ENCODE peak calls at places on chromosome 20, in ten cellular contexts. U is brain microvascular endothelial cell; I is CD4-positive, CD25-positive, alpha-beta regulatory T cell; X is thoracic aorta; G is foreskin fibroblast; C is BJ; J is CD4-positive, alpha-beta memory T cell; V is right cardiac atrium; N is HFF-Myc; O is fibroblast of lung. P is an unnamed sample.

GRCh38 chr20:14761903-14762302 is 424.5 kb upstream of the FLRT3 start:
- DNase-seq in U (no peak), I (no peak), X (no peak), G (no peak), C (no peak), J (no peak), V (no peak), N (no peak), O (no peak), P (no peak)

GRCh38 chr20:1324598-1325172 is 4.3 kb downstream of the SDCBP2 start:
- DNase-seq in U (peak; percentile 70), I (peak; percentile 30), X (peak; percentile 50), G (peak; percentile 77), C (no peak), J (no peak), V (no peak), N (no peak), O (peak; percentile 90), P (no peak)

GRCh38 chr20:39676857-39677351 is 714.8 kb downstream of the DHX35 start:
- DNase-seq in U (no peak), I (no peak), X (no peak), G (peak; percentile 15), C (no peak), J (no peak), V (no peak), N (no peak), O (no peak), P (no peak)

GRCh38 chr20:32965581-32966373 is 38.5 kb downstream of the SUN5 start:
- DNase-seq in U (no peak), I (no peak), X (no peak), G (no peak), C (no peak), J (no peak), V (no peak), N (no peak), O (no peak), P (no peak)

GRCh38 chr20:14401479-14402138 is 64.2 kb upstream of the FLRT3 start:
- DNase-seq in U (no peak), I (no peak), X (no peak), G (peak; percentile 31), C (no peak), J (no peak), V (no peak), N (no peak), O (peak; percentile 9), P (no peak)

GRCh38 chr20:55417797-55418196 is 587.5 kb downstream of the CBLN4 start:
- DNase-seq in U (no peak), I (no peak), X (no peak), G (no peak), C (no peak), J (no peak), V (no peak), N (no peak), O (no peak), P (no peak)

GRCh38 chr20:33370296-33370695 is 31.0 kb downstream of the CDK5RAP1 start:
- DNase-seq in U (no peak), I (peak; percentile 34), X (no peak), G (no peak), C (no peak), J (peak; percentile 87), V (no peak), N (no peak), O (no peak), P (no peak)

GRCh38 chr20:31516651-31517050 is 2.4 kb downstream of the HM13 start:
- DNase-seq in U (no peak), I (no peak), X (no peak), G (no peak), C (no peak), J (peak; percentile 11), V (no peak), N (no peak), O (no peak), P (no peak)

GRCh38 chr20:35953411-35954199 is 697 bp downstream of the SCAND1 start:
- DNase-seq in U (peak; percentile 18), I (peak; percentile 66), X (no peak), G (peak; percentile 65), C (no peak), J (peak; percentile 73), V (peak; percentile 56), N (no peak), O (peak; percentile 45), P (no peak)

GRCh38 chr20:21512634-21513180 is 1.2 kb downstream of the NKX2-2 start:
- DNase-seq in U (no peak), I (no peak), X (no peak), G (no peak), C (no peak), J (no peak), V (no peak), N (no peak), O (no peak), P (no peak)

GRCh38 chr20:43459022-43459942 is 1.6 kb downstream of the SRSF6 start:
- DNase-seq in U (peak; percentile 12), I (peak; percentile 8), X (no peak), G (peak; percentile 43), C (no peak), J (no peak), V (peak; percentile 22), N (no peak), O (peak; percentile 35), P (no peak)

GRCh38 chr20:46483879-46484278 is 29.5 kb downstream of the ZNF334 start:
- DNase-seq in U (no peak), I (no peak), X (no peak), G (no peak), C (no peak), J (no peak), V (no peak), N (no peak), O (no peak), P (no peak)

GRCh38 chr20:48824830-48825550 is 2.8 kb downstream of the PREX1 start:
- DNase-seq in U (no peak), I (no peak), X (no peak), G (no peak), C (no peak), J (no peak), V (no peak), N (no peak), O (no peak), P (no peak)

GRCh38 chr20:37980383-37980782 is 52.9 kb downstream of the TTI1 start:
- DNase-seq in U (no peak), I (no peak), X (no peak), G (no peak), C (no peak), J (no peak), V (no peak), N (no peak), O (no peak), P (no peak)
- H3K4me3 ChIP-seq in U (no peak overlapping the region), I (no peak overlapping the region), X (no peak overlapping the region), G (no peak overlapping the region), C (no peak overlapping the region), J (no peak overlapping the region), V (no peak overlapping the region), N (no peak overlapping the region), O (no peak overlapping the region), P (no peak overlapping the region)

GRCh38 chr20:51563597-51564332 is 21.2 kb upstream of the NFATC2 start:
- DNase-seq in U (peak; percentile 97), I (no peak), X (peak; percentile 40), G (peak; percentile 88), C (peak; percentile 58), J (no peak), V (peak; percentile 79), N (peak; percentile 69), O (peak; percentile 88), P (peak; percentile 52)

GRCh38 chr20:51563141-51563596 is 20.6 kb upstream of the NFATC2 start:
- DNase-seq in U (no peak), I (no peak), X (no peak), G (no peak), C (no peak), J (no peak), V (no peak), N (no peak), O (no peak), P (no peak)

GRCh38 chr20:51562334-51563140 is 20.0 kb upstream of the NFATC2 start:
- DNase-seq in U (peak; percentile 93), I (no peak), X (peak; percentile 71), G (peak; percentile 94), C (peak; percentile 89), J (no peak), V (peak; percentile 92), N (peak; percentile 87), O (peak; percentile 96), P (peak; percentile 79)

GRCh38 chr20:51560550-51561307 is 18.2 kb upstream of the NFATC2 start:
- DNase-seq in U (no peak), I (no peak), X (no peak), G (peak; percentile 20), C (no peak), J (no peak), V (no peak), N (no peak), O (no peak), P (no peak)

GRCh38 chr20:51562027-51562333 is 19.5 kb upstream of the NFATC2 start:
- DNase-seq in U (peak; percentile 46), I (no peak), X (no peak), G (peak; percentile 51), C (no peak), J (no peak), V (no peak), N (no peak), O (peak; percentile 33), P (no peak)
- H3K4me3 ChIP-seq in U (peak overlapping the region; percentile 82), I (peak overlapping the region; percentile 40), X (peak overlapping the region; percentile 73), G (peak overlapping the region; percentile 55), C (peak overlapping the region; percentile 37), J (peak overlapping the region; percentile 3), V (peak overlapping the region; percentile 50), N (peak overlapping the region; percentile 62), O (peak overlapping the region; percentile 53), P (peak overlapping the region; percentile 60)

GRCh38 chr20:49910340-49910706 is 5.0 kb downstream of the SPATA2 start:
- DNase-seq in U (no peak), I (no peak), X (no peak), G (no peak), C (no peak), J (no peak), V (no peak), N (no peak), O (no peak), P (no peak)

GRCh38 chr20:49908258-49908565 is 7.1 kb downstream of the SPATA2 start:
- DNase-seq in U (no peak), I (no peak), X (no peak), G (no peak), C (no peak), J (no peak), V (no peak), N (no peak), O (no peak), P (no peak)

GRCh38 chr20:49906615-49907154 is 8.6 kb downstream of the SPATA2 start:
- DNase-seq in U (no peak), I (no peak), X (no peak), G (no peak), C (no peak), J (no peak), V (no peak), N (no peak), O (no peak), P (no peak)

GRCh38 chr20:49907405-49908257 is 7.7 kb downstream of the SPATA2 start:
- DNase-seq in U (no peak), I (no peak), X (no peak), G (no peak), C (no peak), J (no peak), V (no peak), N (no peak), O (no peak), P (no peak)

GRCh38 chr20:49909499-49910339 is 5.6 kb downstream of the SPATA2 start:
- DNase-seq in U (no peak), I (no peak), X (no peak), G (no peak), C (no peak), J (no peak), V (no peak), N (no peak), O (no peak), P (no peak)
- H3K4me3 ChIP-seq in U (no peak overlapping the region), I (no peak overlapping the region), X (no peak overlapping the region), G (no peak overlapping the region), C (no peak overlapping the region), J (no peak overlapping the region), V (no peak overlapping the region), N (no peak overlapping the region), O (no peak overlapping the region), P (no peak overlapping the region)

GRCh38 chr20:50810842-50811241 is 16.0 kb downstream of the BCAS4 start:
- DNase-seq in U (no peak), I (no peak), X (no peak), G (no peak), C (no peak), J (no peak), V (no peak), N (no peak), O (no peak), P (no peak)
- H3K4me3 ChIP-seq in U (no peak overlapping the region), I (no peak overlapping the region), X (no peak overlapping the region), G (no peak overlapping the region), C (no peak overlapping the region), J (no peak overlapping the region), V (no peak overlapping the region), N (no peak overlapping the region), O (no peak overlapping the region), P (no peak overlapping the region)